ENCODE peak calls at places on chromosomes 3 and 15, in four cellular contexts. R, L, E and N are unnamed samples.

GRCh38 chr15:94263341-94264273 is 32.2 kb downstream of the MCTP2 start:
- DNase-seq in L (no peak), R (no peak), E (no peak), N (no peak)

GRCh38 chr15:72599855-72600464 is 54.5 kb upstream of the GOLGA6B start:
- DNase-seq in R (no peak), E (peak; percentile 37), L (no peak), N (peak; percentile 36)

GRCh38 chr15:81015595-81016252 is 15.0 kb downstream of the TLNRD1 start:
- DNase-seq in L (no peak), E (no peak), R (no peak), N (no peak)

GRCh38 chr3:8301977-8302589 is 199.5 kb upstream of the LMCD1 start:
- DNase-seq in L (no peak), R (no peak), E (no peak), N (no peak)

GRCh38 chr3:85939026-85939616 is 980.3 kb downstream of the CADM2 start:
- DNase-seq in L (no peak), R (no peak), E (no peak), N (no peak)

GRCh38 chr3:186032321-186032720 is 76.6 kb downstream of the ETV5 start:
- DNase-seq in L (no peak), R (no peak), E (no peak), N (no peak)

GRCh38 chr3:171192176-171192854 is 165.8 kb upstream of the SLC2A2 start:
- DNase-seq in E (no peak), R (no peak), L (no peak), N (no peak)

GRCh38 chr3:73848173-73848751 is 223.5 kb upstream of the PDZRN3 start:
- DNase-seq in L (no peak), E (peak; percentile 13), R (no peak), N (no peak)

GRCh38 chr15:37979597-37979996 is 45.2 kb downstream of the TMCO5A start:
- DNase-seq in L (no peak), E (no peak), R (peak; percentile 65), N (no peak)

GRCh38 chr3:35707904-35708303 is 68.6 kb downstream of the ARPP21 start:
- DNase-seq in L (no peak), E (no peak), R (no peak), N (no peak)

GRCh38 chr15:70342554-70343548 is 245.1 kb upstream of the TLE3 start:
- DNase-seq in R (no peak), E (no peak), L (no peak), N (peak; percentile 8)

GRCh38 chr3:178805746-178806145 is 265.9 kb downstream of the ZMAT3 start:
- DNase-seq in L (no peak), R (no peak), E (no peak), N (no peak)